ENCODE peak calls at places on chromosomes 6 and 20, in five cellular contexts. One of them, this sample, is unnamed.

GRCh38 chr6:72416744-72417143 is 205.1 kb upstream of the KCNQ5 start:
- DNase-seq in putamen: no peak
- DNase-seq in ovary: no peak
- DNase-seq in RWPE1: no peak
- DNase-seq in GF-D8: no peak
- DNase-seq in this sample: no peak

GRCh38 chr6:158649289-158650143 is at the start of gene SYTL3:
- DNase-seq in GF-D8: peak; percentile 28
- DNase-seq in putamen: no peak
- DNase-seq in ovary: peak; percentile 34
- DNase-seq in RWPE1: no peak
- DNase-seq in this sample: peak; percentile 84

GRCh38 chr6:1406306-1407058 is 17.1 kb downstream of the FOXF2 start:
- DNase-seq in putamen: no peak
- DNase-seq in RWPE1: no peak
- DNase-seq in ovary: no peak
- DNase-seq in GF-D8: no peak
- DNase-seq in this sample: peak; percentile 15

GRCh38 chr6:129555206-129555832 is 154.7 kb downstream of the ARHGAP18 start:
- DNase-seq in putamen: no peak
- DNase-seq in GF-D8: no peak
- DNase-seq in ovary: no peak
- DNase-seq in RWPE1: no peak
- DNase-seq in this sample: no peak

GRCh38 chr6:37698264-37699137 is 818 bp upstream of the MDGA1 start:
- DNase-seq in putamen: no peak
- DNase-seq in ovary: peak; percentile 63
- DNase-seq in RWPE1: peak; percentile 32
- DNase-seq in GF-D8: peak; percentile 17
- DNase-seq in this sample: peak; percentile 16

GRCh38 chr6:22413681-22414305 is 117.0 kb upstream of the PRL start:
- DNase-seq in putamen: no peak
- DNase-seq in RWPE1: no peak
- DNase-seq in ovary: no peak
- DNase-seq in GF-D8: no peak
- DNase-seq in this sample: no peak

GRCh38 chr6:36340671-36341454 is 4.2 kb upstream of the BNIP5 start:
- DNase-seq in ovary: peak; percentile 89
- DNase-seq in RWPE1: peak; percentile 66
- DNase-seq in putamen: peak; percentile 44
- DNase-seq in GF-D8: no peak
- DNase-seq in this sample: peak; percentile 20

GRCh38 chr6:78942451-78942850 is 75.1 kb downstream of the IRAK1BP1 start:
- DNase-seq in ovary: no peak
- DNase-seq in GF-D8: no peak
- DNase-seq in putamen: no peak
- DNase-seq in RWPE1: peak; percentile 16
- DNase-seq in this sample: no peak

GRCh38 chr6:45812937-45813336 is 202.7 kb downstream of the CLIC5 start:
- DNase-seq in ovary: no peak
- DNase-seq in RWPE1: no peak
- DNase-seq in putamen: peak; percentile 33
- DNase-seq in GF-D8: no peak
- DNase-seq in this sample: no peak

GRCh38 chr6:158769696-158770446 is 49.3 kb downstream of the EZR start:
- DNase-seq in GF-D8: no peak
- DNase-seq in RWPE1: no peak
- DNase-seq in putamen: peak; percentile 32
- DNase-seq in ovary: peak; percentile 21
- DNase-seq in this sample: no peak

GRCh38 chr20:58719971-58720371 is 27.4 kb downstream of the NPEPL1 start:
- DNase-seq in ovary: no peak
- DNase-seq in GF-D8: no peak
- DNase-seq in putamen: no peak
- DNase-seq in RWPE1: no peak
- DNase-seq in this sample: no peak

GRCh38 chr20:62246872-62247652 is 8.7 kb downstream of the OSBPL2 start:
- DNase-seq in GF-D8: no peak
- DNase-seq in ovary: no peak
- DNase-seq in putamen: no peak
- DNase-seq in RWPE1: no peak
- DNase-seq in this sample: no peak

GRCh38 chr20:4303136-4303535 is 287.8 kb upstream of the RNF24 start:
- DNase-seq in putamen: no peak
- DNase-seq in ovary: no peak
- DNase-seq in RWPE1: no peak
- DNase-seq in GF-D8: no peak
- DNase-seq in this sample: no peak

GRCh38 chr20:58309607-58310290 is at the start of gene RAB22A:
- DNase-seq in ovary: peak; percentile 89
- DNase-seq in RWPE1: peak; percentile 96
- DNase-seq in GF-D8: no peak
- DNase-seq in putamen: peak; percentile 83
- DNase-seq in this sample: peak; percentile 56

GRCh38 chr6:41892921-41893564 is 2.1 kb downstream of the USP49 start:
- DNase-seq in GF-D8: no peak
- DNase-seq in putamen: no peak
- DNase-seq in RWPE1: no peak
- DNase-seq in ovary: no peak
- DNase-seq in this sample: no peak

GRCh38 chr6:113358063-113358583 is 499.0 kb upstream of the MARCKS start:
- DNase-seq in GF-D8: no peak
- DNase-seq in RWPE1: no peak
- DNase-seq in putamen: no peak
- DNase-seq in ovary: no peak
- DNase-seq in this sample: no peak

GRCh38 chr6:157244175-157244574 is 79.1 kb downstream of the TMEM242 start:
- DNase-seq in putamen: no peak
- DNase-seq in RWPE1: no peak
- DNase-seq in GF-D8: no peak
- DNase-seq in ovary: no peak
- DNase-seq in this sample: no peak

GRCh38 chr6:120363429-120363828 is 970.9 kb downstream of the TBC1D32 start:
- DNase-seq in putamen: no peak
- DNase-seq in RWPE1: no peak
- DNase-seq in ovary: no peak
- DNase-seq in GF-D8: no peak
- DNase-seq in this sample: no peak

GRCh38 chr6:4776967-4777925 is 1.0 kb downstream of the CDYL start:
- DNase-seq in GF-D8: no peak
- DNase-seq in RWPE1: no peak
- DNase-seq in putamen: no peak
- DNase-seq in ovary: no peak
- DNase-seq in this sample: peak; percentile 49

GRCh38 chr20:25738198-25738597 is 41.5 kb upstream of the ZNF337 start:
- DNase-seq in RWPE1: peak; percentile 17
- DNase-seq in putamen: no peak
- DNase-seq in ovary: no peak
- DNase-seq in GF-D8: no peak
- DNase-seq in this sample: no peak

GRCh38 chr6:148532698-148533097 is 190.1 kb downstream of the SASH1 start:
- DNase-seq in ovary: no peak
- DNase-seq in RWPE1: no peak
- DNase-seq in putamen: no peak
- DNase-seq in GF-D8: no peak
- DNase-seq in this sample: no peak

GRCh38 chr6:11718461-11718860 is 60.1 kb downstream of the ADTRP start:
- DNase-seq in GF-D8: no peak
- DNase-seq in RWPE1: no peak
- DNase-seq in putamen: no peak
- DNase-seq in ovary: no peak
- DNase-seq in this sample: no peak

GRCh38 chr20:19274412-19275015 is 62.1 kb downstream of the SLC24A3 start:
- DNase-seq in RWPE1: no peak
- DNase-seq in ovary: peak; percentile 85
- DNase-seq in GF-D8: no peak
- DNase-seq in putamen: peak; percentile 9
- DNase-seq in this sample: no peak

GRCh38 chr6:39251406-39251805 is 22.1 kb upstream of the KCNK5 start:
- DNase-seq in RWPE1: no peak
- DNase-seq in putamen: no peak
- DNase-seq in GF-D8: no peak
- DNase-seq in ovary: no peak
- DNase-seq in this sample: no peak

GRCh38 chr20:32470025-32470861 is 112.1 kb downstream of the ASXL1 start:
- DNase-seq in ovary: peak; percentile 52
- DNase-seq in putamen: no peak
- DNase-seq in GF-D8: peak; percentile 54
- DNase-seq in RWPE1: no peak
- DNase-seq in this sample: peak; percentile 42

GRCh38 chr20:63947638-63948456 is 8.4 kb downstream of the UCKL1 start:
- DNase-seq in GF-D8: no peak
- DNase-seq in RWPE1: no peak
- DNase-seq in ovary: no peak
- DNase-seq in putamen: no peak
- DNase-seq in this sample: no peak

GRCh38 chr20:60052322-60052721 is 94.1 kb downstream of the CDH26 start:
- DNase-seq in GF-D8: no peak
- DNase-seq in RWPE1: no peak
- DNase-seq in putamen: no peak
- DNase-seq in ovary: no peak
- DNase-seq in this sample: no peak

GRCh38 chr6:119476554-119476953 is 127.0 kb upstream of the MAN1A1 start:
- DNase-seq in RWPE1: no peak
- DNase-seq in GF-D8: no peak
- DNase-seq in putamen: no peak
- DNase-seq in ovary: no peak
- DNase-seq in this sample: no peak

GRCh38 chr6:23659125-23659524 is 466.9 kb upstream of the NRSN1 start:
- DNase-seq in putamen: peak; percentile 65
- DNase-seq in ovary: no peak
- DNase-seq in GF-D8: no peak
- DNase-seq in RWPE1: no peak
- DNase-seq in this sample: peak; percentile 55

GRCh38 chr6:16165641-16166040 is 36.8 kb downstream of the MYLIP start:
- DNase-seq in putamen: no peak
- DNase-seq in GF-D8: no peak
- DNase-seq in RWPE1: no peak
- DNase-seq in ovary: no peak
- DNase-seq in this sample: no peak

GRCh38 chr6:36580184-36580526 is 14.0 kb upstream of the SRSF3 start:
- DNase-seq in ovary: no peak
- DNase-seq in GF-D8: no peak
- DNase-seq in RWPE1: no peak
- DNase-seq in putamen: no peak
- DNase-seq in this sample: no peak

GRCh38 chr6:106688177-106688951 is 59.0 kb downstream of the QRSL1 start:
- DNase-seq in ovary: no peak
- DNase-seq in putamen: no peak
- DNase-seq in GF-D8: no peak
- DNase-seq in RWPE1: no peak
- DNase-seq in this sample: no peak

GRCh38 chr6:40876336-40876735 is 162.7 kb downstream of the UNC5CL start:
- DNase-seq in GF-D8: no peak
- DNase-seq in ovary: no peak
- DNase-seq in putamen: no peak
- DNase-seq in RWPE1: no peak
- DNase-seq in this sample: no peak

GRCh38 chr20:24522452-24523330 is 53.3 kb downstream of the SYNDIG1 start:
- DNase-seq in RWPE1: no peak
- DNase-seq in ovary: no peak
- DNase-seq in putamen: no peak
- DNase-seq in GF-D8: no peak
- DNase-seq in this sample: no peak

GRCh38 chr20:57326667-57327455 is 2.7 kb upstream of the SPO11 start:
- DNase-seq in ovary: no peak
- DNase-seq in putamen: no peak
- DNase-seq in RWPE1: peak; percentile 99
- DNase-seq in GF-D8: no peak
- DNase-seq in this sample: no peak

GRCh38 chr6:145929037-145929633 is 35.0 kb downstream of the SHPRH start:
- DNase-seq in RWPE1: peak; percentile 6
- DNase-seq in putamen: peak; percentile 34
- DNase-seq in ovary: no peak
- DNase-seq in GF-D8: no peak
- DNase-seq in this sample: peak; percentile 61

GRCh38 chr6:166955121-166955864 is 1.1 kb downstream of the RNASET2 start:
- DNase-seq in putamen: no peak
- DNase-seq in ovary: no peak
- DNase-seq in GF-D8: peak; percentile 67
- DNase-seq in RWPE1: no peak
- DNase-seq in this sample: peak; percentile 84